ENCODE peak calls at places on chromosomes 7 and 10, in six cellular contexts. One of them, this sample, is unnamed.

GRCh38 chr7:72069263-72069662 is 342.9 kb downstream of the CALN1 start:
- DNase-seq in lower leg skin: no peak
- DNase-seq in HFF-Myc: no peak
- DNase-seq in B cell: no peak
- DNase-seq in coronary artery: no peak
- DNase-seq in PC-9: no peak
- DNase-seq in this sample: no peak

GRCh38 chr10:93752761-93753160 is 5.0 kb upstream of the LGI1 start:
- DNase-seq in coronary artery: no peak
- DNase-seq in lower leg skin: no peak
- DNase-seq in PC-9: peak
- DNase-seq in B cell: no peak
- DNase-seq in HFF-Myc: peak
- DNase-seq in this sample: no peak

GRCh38 chr7:155277385-155277994 is 20.2 kb upstream of the INSIG1 start:
- DNase-seq in PC-9: no peak
- DNase-seq in lower leg skin: no peak
- DNase-seq in HFF-Myc: no peak
- DNase-seq in B cell: no peak
- DNase-seq in coronary artery: no peak
- DNase-seq in this sample: no peak

GRCh38 chr7:73974948-73975926 is 52.7 kb upstream of the ELN start:
- DNase-seq in PC-9: no peak
- DNase-seq in lower leg skin: no peak
- DNase-seq in HFF-Myc: no peak
- DNase-seq in coronary artery: no peak
- DNase-seq in B cell: no peak
- DNase-seq in this sample: no peak

GRCh38 chr7:94190599-94191061 is 186.5 kb upstream of the BET1 start:
- DNase-seq in B cell: no peak
- DNase-seq in HFF-Myc: peak
- DNase-seq in coronary artery: no peak
- DNase-seq in lower leg skin: no peak
- DNase-seq in PC-9: no peak
- DNase-seq in this sample: peak

GRCh38 chr10:50919010-50919409 is 33.6 kb upstream of the A1CF start:
- DNase-seq in HFF-Myc: no peak
- DNase-seq in coronary artery: no peak
- DNase-seq in lower leg skin: no peak
- DNase-seq in B cell: no peak
- DNase-seq in PC-9: no peak
- DNase-seq in this sample: no peak

GRCh38 chr7:30804078-30804661 is 33.0 kb downstream of the MINDY4 start:
- DNase-seq in HFF-Myc: peak
- DNase-seq in PC-9: peak
- DNase-seq in coronary artery: no peak
- DNase-seq in lower leg skin: no peak
- DNase-seq in B cell: no peak
- DNase-seq in this sample: peak

GRCh38 chr7:44073664-44074348 is 8.4 kb upstream of the PGAM2 start:
- DNase-seq in lower leg skin: peak
- DNase-seq in B cell: peak
- DNase-seq in HFF-Myc: no peak
- DNase-seq in coronary artery: peak
- DNase-seq in PC-9: peak
- DNase-seq in this sample: no peak

GRCh38 chr10:101494650-101495049 is 93.4 kb downstream of the POLL start:
- DNase-seq in B cell: no peak
- DNase-seq in lower leg skin: no peak
- DNase-seq in HFF-Myc: no peak
- DNase-seq in coronary artery: no peak
- DNase-seq in PC-9: no peak
- DNase-seq in this sample: no peak

GRCh38 chr7:27970350-27970749 is 210.2 kb downstream of the JAZF1 start:
- DNase-seq in coronary artery: no peak
- DNase-seq in B cell: no peak
- DNase-seq in HFF-Myc: no peak
- DNase-seq in lower leg skin: no peak
- DNase-seq in PC-9: no peak
- DNase-seq in this sample: no peak

GRCh38 chr7:71885487-71885886 is 526.7 kb downstream of the CALN1 start:
- DNase-seq in coronary artery: no peak
- DNase-seq in HFF-Myc: no peak
- DNase-seq in B cell: no peak
- DNase-seq in PC-9: no peak
- DNase-seq in lower leg skin: no peak
- DNase-seq in this sample: no peak

GRCh38 chr7:93921607-93922446 is at the start of gene GNG11:
- DNase-seq in PC-9: no peak
- DNase-seq in B cell: no peak
- DNase-seq in lower leg skin: peak
- DNase-seq in HFF-Myc: no peak
- DNase-seq in coronary artery: peak
- DNase-seq in this sample: no peak

GRCh38 chr10:24974978-24975377 is 22.6 kb upstream of the PRTFDC1 start:
- DNase-seq in HFF-Myc: no peak
- DNase-seq in lower leg skin: peak
- DNase-seq in B cell: no peak
- DNase-seq in PC-9: no peak
- DNase-seq in coronary artery: no peak
- DNase-seq in this sample: no peak

GRCh38 chr7:131110294-131111080 is 217.2 kb upstream of the MKLN1 start:
- DNase-seq in coronary artery: peak
- DNase-seq in B cell: no peak
- DNase-seq in PC-9: peak
- DNase-seq in HFF-Myc: no peak
- DNase-seq in lower leg skin: peak
- DNase-seq in this sample: no peak

GRCh38 chr10:32056136-32057040 is at the start of gene KIF5B:
- DNase-seq in coronary artery: peak
- DNase-seq in lower leg skin: peak
- DNase-seq in B cell: peak
- DNase-seq in PC-9: peak
- DNase-seq in HFF-Myc: peak
- DNase-seq in this sample: peak

GRCh38 chr7:114087674-114088539 is 169.1 kb upstream of the PPP1R3A start:
- DNase-seq in B cell: no peak
- DNase-seq in PC-9: no peak
- DNase-seq in HFF-Myc: no peak
- DNase-seq in lower leg skin: no peak
- DNase-seq in coronary artery: no peak
- DNase-seq in this sample: no peak

GRCh38 chr10:132104062-132104461 is 38.3 kb downstream of the JAKMIP3 start:
- DNase-seq in coronary artery: peak
- DNase-seq in lower leg skin: no peak
- DNase-seq in B cell: no peak
- DNase-seq in PC-9: no peak
- DNase-seq in HFF-Myc: no peak
- DNase-seq in this sample: no peak

GRCh38 chr10:126686271-126686670 is 15.8 kb upstream of the C10orf90 start:
- DNase-seq in HFF-Myc: no peak
- DNase-seq in lower leg skin: no peak
- DNase-seq in B cell: no peak
- DNase-seq in PC-9: no peak
- DNase-seq in coronary artery: no peak
- DNase-seq in this sample: no peak

GRCh38 chr7:16261654-16262053 is 159.7 kb downstream of the CRPPA start:
- DNase-seq in HFF-Myc: no peak
- DNase-seq in PC-9: no peak
- DNase-seq in lower leg skin: no peak
- DNase-seq in coronary artery: no peak
- DNase-seq in B cell: no peak
- DNase-seq in this sample: no peak

GRCh38 chr10:60913091-60913490 is 30.9 kb downstream of the RHOBTB1 start:
- DNase-seq in lower leg skin: no peak
- DNase-seq in HFF-Myc: no peak
- DNase-seq in PC-9: no peak
- DNase-seq in coronary artery: no peak
- DNase-seq in B cell: no peak
- DNase-seq in this sample: no peak

GRCh38 chr7:91668217-91668616 is 212.3 kb downstream of the MTERF1 start:
- DNase-seq in HFF-Myc: no peak
- DNase-seq in coronary artery: no peak
- DNase-seq in PC-9: no peak
- DNase-seq in lower leg skin: no peak
- DNase-seq in B cell: no peak
- DNase-seq in this sample: no peak

GRCh38 chr10:114388275-114388674 is 16.0 kb downstream of the AFAP1L2 start:
- DNase-seq in PC-9: no peak
- DNase-seq in coronary artery: no peak
- DNase-seq in B cell: no peak
- DNase-seq in lower leg skin: no peak
- DNase-seq in HFF-Myc: no peak
- DNase-seq in this sample: no peak

GRCh38 chr10:25639646-25640045 is 294.4 kb upstream of the MYO3A start:
- DNase-seq in PC-9: no peak
- DNase-seq in HFF-Myc: no peak
- DNase-seq in coronary artery: no peak
- DNase-seq in B cell: no peak
- DNase-seq in lower leg skin: no peak
- DNase-seq in this sample: no peak

GRCh38 chr7:102810916-102811315 is 62.1 kb downstream of the FAM185A start:
- DNase-seq in lower leg skin: no peak
- DNase-seq in B cell: no peak
- DNase-seq in HFF-Myc: no peak
- DNase-seq in PC-9: no peak
- DNase-seq in coronary artery: no peak
- DNase-seq in this sample: no peak

GRCh38 chr10:69443354-69443753 is 7.9 kb upstream of the TSPAN15 start:
- DNase-seq in coronary artery: no peak
- DNase-seq in HFF-Myc: no peak
- DNase-seq in PC-9: no peak
- DNase-seq in lower leg skin: no peak
- DNase-seq in B cell: no peak
- DNase-seq in this sample: no peak

GRCh38 chr7:93889261-93889660 is 1.3 kb downstream of the TFPI2 start:
- DNase-seq in B cell: no peak
- DNase-seq in PC-9: no peak
- DNase-seq in coronary artery: no peak
- DNase-seq in lower leg skin: no peak
- DNase-seq in HFF-Myc: no peak
- DNase-seq in this sample: no peak

GRCh38 chr7:21986101-21986500 is 40.4 kb upstream of the CDCA7L start:
- DNase-seq in PC-9: no peak
- DNase-seq in lower leg skin: no peak
- DNase-seq in coronary artery: no peak
- DNase-seq in HFF-Myc: no peak
- DNase-seq in B cell: no peak
- DNase-seq in this sample: no peak

GRCh38 chr7:21981524-21981923 is 35.8 kb upstream of the CDCA7L start:
- DNase-seq in lower leg skin: no peak
- DNase-seq in B cell: no peak
- DNase-seq in coronary artery: no peak
- DNase-seq in HFF-Myc: no peak
- DNase-seq in PC-9: peak
- DNase-seq in this sample: no peak

GRCh38 chr7:21980921-21981320 is 35.2 kb upstream of the CDCA7L start:
- DNase-seq in coronary artery: no peak
- DNase-seq in HFF-Myc: no peak
- DNase-seq in B cell: no peak
- DNase-seq in lower leg skin: no peak
- DNase-seq in PC-9: no peak
- DNase-seq in this sample: no peak

GRCh38 chr7:21984042-21984441 is 38.3 kb upstream of the CDCA7L start:
- DNase-seq in B cell: no peak
- DNase-seq in HFF-Myc: no peak
- DNase-seq in PC-9: no peak
- DNase-seq in coronary artery: no peak
- DNase-seq in lower leg skin: no peak
- DNase-seq in this sample: no peak
- TF ChIP-seq CTCF in B cell: no peak
- TF ChIP-seq CTCF in HFF-Myc: no peak
- TF ChIP-seq CTCF in PC-9: no peak
- TF ChIP-seq CTCF in coronary artery: no peak
- TF ChIP-seq CTCF in lower leg skin: no peak
- TF ChIP-seq CTCF in this sample: no peak

GRCh38 chr10:5344746-5345145 is 20.0 kb upstream of the UCN3 start:
- DNase-seq in PC-9: no peak
- DNase-seq in B cell: no peak
- DNase-seq in HFF-Myc: no peak
- DNase-seq in coronary artery: no peak
- DNase-seq in lower leg skin: no peak
- DNase-seq in this sample: no peak

GRCh38 chr10:5343979-5344378 is 20.8 kb upstream of the UCN3 start:
- DNase-seq in PC-9: no peak
- DNase-seq in B cell: no peak
- DNase-seq in lower leg skin: no peak
- DNase-seq in coronary artery: no peak
- DNase-seq in HFF-Myc: no peak
- DNase-seq in this sample: no peak

GRCh38 chr10:5346881-5347280 is 17.9 kb upstream of the UCN3 start:
- DNase-seq in coronary artery: no peak
- DNase-seq in B cell: no peak
- DNase-seq in HFF-Myc: no peak
- DNase-seq in lower leg skin: no peak
- DNase-seq in PC-9: no peak
- DNase-seq in this sample: no peak

GRCh38 chr10:5343092-5343491 is 21.7 kb upstream of the UCN3 start:
- DNase-seq in lower leg skin: no peak
- DNase-seq in coronary artery: no peak
- DNase-seq in PC-9: no peak
- DNase-seq in B cell: no peak
- DNase-seq in HFF-Myc: no peak
- DNase-seq in this sample: no peak

GRCh38 chr10:5343561-5343960 is 21.2 kb upstream of the UCN3 start:
- DNase-seq in PC-9: no peak
- DNase-seq in HFF-Myc: peak
- DNase-seq in B cell: no peak
- DNase-seq in coronary artery: no peak
- DNase-seq in lower leg skin: no peak
- DNase-seq in this sample: no peak
- TF ChIP-seq CTCF in PC-9: no peak
- TF ChIP-seq CTCF in HFF-Myc: no peak
- TF ChIP-seq CTCF in B cell: no peak
- TF ChIP-seq CTCF in coronary artery: no peak
- TF ChIP-seq CTCF in lower leg skin: no peak
- TF ChIP-seq CTCF in this sample: no peak

DNA sequence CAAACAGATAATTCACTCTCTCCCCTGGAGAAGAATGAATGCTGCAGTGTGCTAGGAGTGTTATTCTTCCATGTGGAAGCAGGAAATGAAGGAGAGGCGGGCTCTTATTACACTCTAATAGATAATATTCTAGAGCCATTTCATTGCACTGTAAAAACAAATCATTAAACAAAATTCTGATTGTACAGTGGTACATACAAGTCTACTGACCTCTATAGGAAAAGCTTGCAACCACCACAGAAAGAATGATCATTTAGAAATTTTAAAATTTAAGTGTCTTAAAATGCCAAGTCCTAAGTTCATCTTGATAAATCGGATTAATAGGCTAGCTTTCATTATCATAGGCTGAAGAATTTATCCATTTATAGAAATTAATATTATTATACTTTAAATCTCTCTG is 960.3 kb upstream of the LRRN3 start:
- DNase-seq in lower leg skin: no peak
- DNase-seq in B cell: no peak
- DNase-seq in coronary artery: no peak
- DNase-seq in PC-9: no peak
- DNase-seq in HFF-Myc: no peak
- DNase-seq in this sample: no peak
- TF ChIP-seq CTCF in lower leg skin: no peak
- TF ChIP-seq CTCF in B cell: no peak
- TF ChIP-seq CTCF in coronary artery: no peak
- TF ChIP-seq CTCF in PC-9: peak
- TF ChIP-seq CTCF in HFF-Myc: no peak
- TF ChIP-seq CTCF in this sample: peak

GRCh38 chr10:42638053-42638820 is at the start of gene ZNF33B:
- DNase-seq in PC-9: peak
- DNase-seq in coronary artery: peak
- DNase-seq in B cell: peak
- DNase-seq in HFF-Myc: peak
- DNase-seq in lower leg skin: peak
- DNase-seq in this sample: peak
- TF ChIP-seq CTCF in PC-9: no peak
- TF ChIP-seq CTCF in coronary artery: no peak
- TF ChIP-seq CTCF in B cell: no peak
- TF ChIP-seq CTCF in HFF-Myc: no peak
- TF ChIP-seq CTCF in lower leg skin: no peak
- TF ChIP-seq CTCF in this sample: no peak